ENCODE peak calls at places on chromosomes 4 and X, in eight cellular contexts. J, X, N, O, Z, L, C and H are unnamed samples.

GRCh38 chr4:8188743-8189550 is 10.1 kb upstream of the SH3TC1 start:
- DNase-seq in C (peak), N (no peak), O (no peak), L (no peak), Z (no peak), J (no peak), X (no peak), H (no peak)

GRCh38 chr4:85475631-85476233 is 782 bp downstream of the ARHGAP24 start:
- DNase-seq in C (peak), J (no peak), X (peak), O (no peak), Z (peak), N (peak), L (peak), H (no peak)

GRCh38 chr4:90318208-90318607 is 191.0 kb downstream of the CCSER1 start:
- DNase-seq in N (peak), J (no peak), X (no peak), O (no peak), L (peak), C (no peak), Z (no peak), H (peak)

GRCh38 chr4:124044330-124044729 is 647.7 kb downstream of the SPRY1 start:
- DNase-seq in J (no peak), X (no peak), O (no peak), N (no peak), Z (no peak), L (no peak), C (no peak), H (no peak)

GRCh38 chrX:86604620-86605019 is 456.4 kb downstream of the DACH2 start:
- DNase-seq in Z (no peak), O (no peak), J (no peak), X (peak), C (no peak), L (no peak), N (no peak), H (no peak)

GRCh38 chrX:72121381-72121780 is 10.3 kb downstream of the RTL5 start:
- DNase-seq in O (no peak), J (peak), X (peak), L (peak), C (no peak), Z (no peak), N (peak), H (no peak)

GRCh38 chr4:156970501-156971167 is 965 bp downstream of the PDGFC start:
- DNase-seq in Z (peak), N (peak), O (peak), C (peak), L (peak), J (no peak), X (no peak), H (no peak)

GRCh38 chrX:734411-734810 is 103.8 kb downstream of the SHOX start:
- DNase-seq in O (no peak), N (no peak), J (no peak), X (no peak), Z (no peak), C (peak), L (no peak), H (no peak)

GRCh38 chr4:142404191-142404611 is 441.9 kb downstream of the INPP4B start:
- DNase-seq in O (peak), C (no peak), J (no peak), Z (no peak), N (peak), L (peak), X (no peak), H (no peak)

GRCh38 chr4:2714071-2714770 is 41.9 kb downstream of the TNIP2 start:
- DNase-seq in X (no peak), N (peak), Z (peak), C (no peak), O (no peak), J (no peak), L (peak), H (peak)

GRCh38 chr4:140211693-140212092 is 57.7 kb upstream of the MAML3 start:
- DNase-seq in J (no peak), N (no peak), O (no peak), X (no peak), Z (no peak), L (no peak), C (no peak), H (no peak)

GRCh38 chr4:165331823-165332222 is 4.4 kb downstream of the MSMO1 start:
- DNase-seq in L (no peak), N (no peak), Z (no peak), X (no peak), O (no peak), J (no peak), C (no peak), H (no peak)

GRCh38 chr4:165336743-165337142 is 9.3 kb downstream of the MSMO1 start:
- DNase-seq in L (no peak), C (no peak), J (no peak), Z (no peak), O (no peak), X (no peak), N (no peak), H (no peak)

GRCh38 chr4:165331316-165331715 is 3.8 kb downstream of the MSMO1 start:
- DNase-seq in J (no peak), N (no peak), O (no peak), C (no peak), L (no peak), Z (no peak), X (no peak), H (no peak)

GRCh38 chr4:165332502-165332901 is 5.0 kb downstream of the MSMO1 start:
- DNase-seq in N (no peak), Z (no peak), O (no peak), L (no peak), J (no peak), C (no peak), X (no peak), H (no peak)

DNA sequence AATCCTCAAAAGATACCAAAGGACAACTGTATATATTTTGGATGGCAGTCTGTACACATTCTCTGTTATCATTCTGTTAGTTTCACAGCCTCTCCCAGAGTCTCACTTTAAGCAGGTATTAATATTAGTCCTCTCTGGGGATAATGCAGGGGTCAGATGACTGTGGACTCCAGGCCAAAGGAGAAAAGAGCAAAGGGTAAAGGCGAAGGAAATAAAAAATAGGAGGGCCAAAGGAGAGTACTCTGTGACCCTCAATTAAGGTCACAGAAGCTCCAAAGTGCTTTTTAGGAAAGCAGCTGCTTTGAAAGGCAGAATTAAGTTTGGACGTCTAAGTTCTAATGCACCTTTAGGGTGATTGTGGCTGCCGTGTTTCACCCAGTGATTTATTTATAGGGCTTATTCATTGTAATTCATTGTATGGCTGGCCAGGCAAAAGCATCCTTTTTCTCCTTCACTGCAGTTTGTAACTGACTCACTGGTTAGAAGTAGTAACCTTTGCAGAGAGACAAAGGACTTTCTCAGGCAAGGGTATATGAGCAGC is 7.8 kb downstream of the MSMO1 start:
- DNase-seq in N (no peak), C (no peak), Z (no peak), L (no peak), X (no peak), O (no peak), J (no peak), H (no peak)
- H3K4me3 ChIP-seq in N (no peak), C (no peak), Z (no peak), L (no peak), X (no peak), O (no peak), J (no peak), H (no peak)

GRCh38 chr4:172654482-172654881 is 514.1 kb upstream of the GALNT7 start:
- DNase-seq in L (no peak), J (peak), C (no peak), N (no peak), Z (no peak), X (no peak), O (no peak), H (no peak)

GRCh38 chr4:172650758-172651495 is 517.7 kb upstream of the GALNT7 start:
- DNase-seq in N (peak), J (no peak), Z (no peak), X (no peak), L (no peak), C (no peak), O (no peak), H (no peak)

GRCh38 chr4:172652369-172652768 is 516.2 kb upstream of the GALNT7 start:
- DNase-seq in L (no peak), J (no peak), Z (no peak), N (no peak), C (no peak), X (no peak), O (no peak), H (peak)

GRCh38 chr4:172657112-172657511 is 511.5 kb upstream of the GALNT7 start:
- DNase-seq in O (no peak), J (no peak), C (no peak), L (no peak), X (no peak), Z (no peak), N (no peak), H (no peak)

DNA sequence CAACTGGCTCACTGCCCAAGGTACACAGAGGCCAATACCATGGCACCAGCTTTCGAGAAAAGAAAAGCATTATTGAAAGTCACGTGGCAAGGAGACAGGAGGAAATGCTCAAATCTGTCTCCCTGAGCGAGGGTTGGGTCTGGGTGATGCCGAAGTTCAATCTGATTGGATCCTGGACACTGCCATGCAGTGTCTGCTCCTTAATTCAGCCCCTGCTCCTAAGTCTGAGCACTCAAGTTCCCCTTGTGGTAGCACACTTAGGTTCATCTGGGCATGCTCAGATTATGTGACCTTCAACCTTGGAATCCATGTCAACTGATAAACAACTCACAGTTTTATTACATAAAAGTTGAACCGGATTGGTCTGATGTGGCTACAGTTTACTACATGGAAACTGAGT is 512.6 kb upstream of the GALNT7 start:
- DNase-seq in Z (no peak), O (no peak), C (no peak), J (no peak), L (no peak), N (no peak), X (no peak), H (no peak)
- H3K4me3 ChIP-seq in Z (no peak), O (no peak), C (no peak), J (no peak), L (no peak), N (no peak), X (no peak), H (no peak)

GRCh38 chrX:153828723-153829548 is 1.4 kb downstream of the PDZD4 start:
- DNase-seq in J (no peak), N (peak), O (no peak), C (peak), Z (peak), X (no peak), L (no peak), H (no peak)
- H3K4me3 ChIP-seq in J (no peak), N (peak), O (peak), C (peak), Z (peak), X (no peak), L (no peak), H (peak)

DNA sequence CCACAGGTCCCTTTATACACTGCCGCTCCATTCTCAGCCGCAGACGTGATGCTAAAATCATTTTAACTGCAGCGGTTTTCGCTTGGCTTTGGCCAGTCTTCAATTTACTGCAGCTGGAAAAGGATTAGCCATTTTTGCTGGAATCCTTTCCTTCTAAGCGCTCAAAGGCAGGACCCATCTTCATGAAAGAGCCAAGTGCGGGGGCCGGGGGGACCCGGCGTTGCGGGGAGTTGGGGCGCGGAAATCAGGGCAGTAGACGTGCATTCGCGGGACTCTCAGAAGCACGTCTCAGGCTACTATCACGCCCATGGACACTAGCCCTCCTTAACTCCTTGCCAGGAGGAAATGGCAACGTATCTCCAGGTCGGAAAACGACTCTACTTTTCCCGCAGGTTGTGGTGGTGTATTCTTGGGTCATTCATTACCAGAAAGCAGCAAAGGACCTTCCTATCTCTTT is 1.7 kb upstream of the PCDH10 start:
- DNase-seq in Z (no peak), L (no peak), N (peak), O (no peak), C (peak), J (no peak), X (no peak), H (no peak)
- H3K4me3 ChIP-seq in Z (peak), L (peak), N (peak), O (peak), C (peak), J (peak), X (no peak), H (peak)

GRCh38 chr4:40187386-40187913 is 9.4 kb upstream of the RHOH start:
- DNase-seq in J (no peak), O (no peak), Z (no peak), N (no peak), L (no peak), C (no peak), X (no peak), H (no peak)
- H3K4me3 ChIP-seq in J (no peak), O (no peak), Z (no peak), N (no peak), L (no peak), C (no peak), X (no peak), H (no peak)

DNA sequence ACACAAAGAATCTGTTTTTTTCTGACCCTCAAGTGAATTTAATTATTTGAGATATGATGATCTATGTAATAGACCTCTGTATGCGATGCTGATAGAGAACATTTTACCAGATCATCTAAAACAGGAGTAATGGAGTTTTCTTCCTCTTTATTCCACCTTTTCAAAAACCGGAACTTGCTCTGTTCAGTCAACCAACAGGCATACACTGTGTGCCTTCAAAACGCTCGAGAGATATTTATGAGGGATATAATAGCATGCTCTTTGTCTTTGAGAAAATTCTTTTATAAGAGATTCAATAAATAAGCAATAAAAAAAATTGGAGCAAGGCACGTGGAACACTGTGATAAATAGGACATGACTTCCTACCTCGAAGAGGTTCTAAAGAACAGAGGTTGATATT is 2.0 kb downstream of the NYX start:
- DNase-seq in Z (no peak), O (no peak), C (no peak), J (no peak), X (peak), N (no peak), L (no peak), H (no peak)
- H3K4me3 ChIP-seq in Z (no peak), O (peak), C (no peak), J (no peak), X (peak), N (no peak), L (no peak), H (peak)

GRCh38 chr4:20288047-20288650 is 36.4 kb downstream of the SLIT2 start:
- DNase-seq in O (no peak), L (no peak), J (no peak), C (no peak), X (no peak), N (no peak), Z (no peak), H (no peak)

GRCh38 chr4:20287246-20287645 is 35.5 kb downstream of the SLIT2 start:
- DNase-seq in X (no peak), Z (no peak), O (no peak), N (no peak), C (no peak), L (no peak), J (no peak), H (no peak)

GRCh38 chr4:20289782-20290181 is 38.1 kb downstream of the SLIT2 start:
- DNase-seq in L (no peak), C (no peak), O (no peak), X (no peak), N (no peak), J (no peak), Z (no peak), H (no peak)

GRCh38 chr4:20292739-20293138 is 41.0 kb downstream of the SLIT2 start:
- DNase-seq in O (no peak), N (no peak), L (no peak), C (no peak), J (no peak), X (no peak), Z (no peak), H (no peak)

GRCh38 chr4:20288846-20289512 is 37.3 kb downstream of the SLIT2 start:
- DNase-seq in Z (no peak), O (no peak), L (no peak), C (no peak), N (no peak), X (no peak), J (no peak), H (no peak)
- H3K4me3 ChIP-seq in Z (no peak), O (no peak), L (no peak), C (no peak), N (no peak), X (no peak), J (no peak), H (no peak)

DNA sequence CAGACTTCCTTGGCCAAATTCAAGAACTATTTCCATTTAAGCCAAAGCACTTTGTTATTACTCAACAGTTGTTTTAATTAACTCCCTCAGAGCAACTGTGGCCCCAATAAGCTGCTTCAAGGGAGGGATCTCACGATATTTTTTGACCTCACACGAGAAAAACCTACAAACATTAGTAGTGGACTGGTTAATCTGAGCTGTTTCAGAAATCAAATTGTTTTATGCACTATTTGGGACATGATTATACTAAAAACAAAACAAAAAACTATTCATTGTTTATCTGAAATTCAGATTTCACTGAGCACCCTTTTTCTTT is 74.3 kb downstream of the DCHS2 start:
- DNase-seq in O (no peak), L (no peak), J (no peak), Z (no peak), X (no peak), N (no peak), C (no peak), H (no peak)
- H3K4me3 ChIP-seq in O (peak), L (peak), J (peak), Z (peak), X (no peak), N (peak), C (no peak), H (peak)

GRCh38 chrX:119685225-119686066 is 7.5 kb downstream of the SEPTIN6 start:
- DNase-seq in N (no peak), O (no peak), L (peak), X (peak), Z (no peak), J (no peak), C (no peak), H (no peak)

GRCh38 chrX:119688856-119689455 is 4.0 kb downstream of the SEPTIN6 start:
- DNase-seq in N (no peak), O (no peak), L (no peak), X (no peak), C (no peak), Z (no peak), J (no peak), H (no peak)

GRCh38 chrX:119686087-119686639 is 6.8 kb downstream of the SEPTIN6 start:
- DNase-seq in C (no peak), J (no peak), N (no peak), Z (peak), X (peak), O (no peak), L (peak), H (no peak)

GRCh38 chrX:119684916-119685224 is 8.1 kb downstream of the SEPTIN6 start:
- DNase-seq in O (no peak), L (no peak), C (no peak), Z (no peak), N (no peak), X (peak), J (no peak), H (no peak)

GRCh38 chrX:119687661-119688413 is 5.1 kb downstream of the SEPTIN6 start:
- DNase-seq in Z (no peak), X (no peak), N (no peak), J (no peak), C (no peak), L (no peak), O (no peak), H (no peak)
- H3K4me3 ChIP-seq in Z (no peak), X (no peak), N (no peak), J (no peak), C (no peak), L (no peak), O (no peak), H (no peak)

GRCh38 chrX:2449135-2449886 is 51.5 kb downstream of the DHRSX start:
- DNase-seq in N (no peak), X (peak), Z (no peak), L (no peak), C (no peak), J (no peak), O (no peak), H (no peak)
- H3K4me3 ChIP-seq in N (no peak), X (no peak), Z (no peak), L (no peak), C (no peak), J (no peak), O (no peak), H (no peak)